ENCODE peak calls at places on chromosomes 5 and 9, in ten cellular contexts. One of them, this sample, is unnamed.

GRCh38 chr5:143968071-143968878 is 156.3 kb downstream of the HMHB1 start:
- DNase-seq in GM06990: no peak
- DNase-seq in Calu3: peak
- DNase-seq in stimulated activated naive CD8-positive, alpha-beta T cell treated with anti-CD3 and anti-CD28 coated beads, Interleukin-15, Interleukin-2, amounts not matched to agents 100 U/mL and 50 U/mL, for 24 hours: no peak
- DNase-seq in SK-N-SH: peak
- DNase-seq in WTC11: no peak
- DNase-seq in nucleus accumbens: no peak
- DNase-seq in putamen: peak
- DNase-seq in WERI-Rb-1: no peak
- DNase-seq in gastrocnemius medialis: no peak
- DNase-seq in this sample: peak

GRCh38 chr9:97696025-97696822 is 916 bp downstream of the XPA start:
- DNase-seq in Calu3: no peak
- DNase-seq in GM06990: no peak
- DNase-seq in putamen: peak
- DNase-seq in SK-N-SH: no peak
- DNase-seq in gastrocnemius medialis: no peak
- DNase-seq in stimulated activated naive CD8-positive, alpha-beta T cell treated with anti-CD3 and anti-CD28 coated beads, Interleukin-15, Interleukin-2, amounts not matched to agents 100 U/mL and 50 U/mL, for 24 hours: no peak
- DNase-seq in WERI-Rb-1: no peak
- DNase-seq in WTC11: no peak
- DNase-seq in nucleus accumbens: no peak
- DNase-seq in this sample: no peak

GRCh38 chr5:150665044-150665443 is 4.0 kb downstream of the MYOZ3 start:
- DNase-seq in stimulated activated naive CD8-positive, alpha-beta T cell treated with anti-CD3 and anti-CD28 coated beads, Interleukin-15, Interleukin-2, amounts not matched to agents 100 U/mL and 50 U/mL, for 24 hours: no peak
- DNase-seq in putamen: no peak
- DNase-seq in SK-N-SH: no peak
- DNase-seq in Calu3: peak
- DNase-seq in WTC11: no peak
- DNase-seq in gastrocnemius medialis: no peak
- DNase-seq in WERI-Rb-1: no peak
- DNase-seq in nucleus accumbens: no peak
- DNase-seq in GM06990: no peak
- DNase-seq in this sample: no peak

GRCh38 chr5:156402387-156402921 is 75.5 kb downstream of the SGCD start:
- DNase-seq in WERI-Rb-1: no peak
- DNase-seq in Calu3: no peak
- DNase-seq in gastrocnemius medialis: peak
- DNase-seq in putamen: peak
- DNase-seq in nucleus accumbens: no peak
- DNase-seq in stimulated activated naive CD8-positive, alpha-beta T cell treated with anti-CD3 and anti-CD28 coated beads, Interleukin-15, Interleukin-2, amounts not matched to agents 100 U/mL and 50 U/mL, for 24 hours: peak
- DNase-seq in GM06990: peak
- DNase-seq in SK-N-SH: no peak
- DNase-seq in WTC11: peak
- DNase-seq in this sample: no peak

GRCh38 chr5:72283358-72283757 is 36.7 kb downstream of the MRPS27 start:
- DNase-seq in nucleus accumbens: no peak
- DNase-seq in gastrocnemius medialis: no peak
- DNase-seq in GM06990: no peak
- DNase-seq in stimulated activated naive CD8-positive, alpha-beta T cell treated with anti-CD3 and anti-CD28 coated beads, Interleukin-15, Interleukin-2, amounts not matched to agents 100 U/mL and 50 U/mL, for 24 hours: no peak
- DNase-seq in SK-N-SH: peak
- DNase-seq in WERI-Rb-1: no peak
- DNase-seq in WTC11: no peak
- DNase-seq in Calu3: no peak
- DNase-seq in putamen: no peak
- DNase-seq in this sample: no peak

GRCh38 chr9:85248514-85249312 is 493.0 kb downstream of the AGTPBP1 start:
- DNase-seq in GM06990: no peak
- DNase-seq in SK-N-SH: no peak
- DNase-seq in gastrocnemius medialis: no peak
- DNase-seq in nucleus accumbens: no peak
- DNase-seq in stimulated activated naive CD8-positive, alpha-beta T cell treated with anti-CD3 and anti-CD28 coated beads, Interleukin-15, Interleukin-2, amounts not matched to agents 100 U/mL and 50 U/mL, for 24 hours: no peak
- DNase-seq in putamen: no peak
- DNase-seq in Calu3: no peak
- DNase-seq in WERI-Rb-1: no peak
- DNase-seq in WTC11: no peak
- DNase-seq in this sample: no peak

GRCh38 chr5:107284822-107285510 is 385.8 kb downstream of the EFNA5 start:
- DNase-seq in WTC11: no peak
- DNase-seq in GM06990: no peak
- DNase-seq in stimulated activated naive CD8-positive, alpha-beta T cell treated with anti-CD3 and anti-CD28 coated beads, Interleukin-15, Interleukin-2, amounts not matched to agents 100 U/mL and 50 U/mL, for 24 hours: no peak
- DNase-seq in nucleus accumbens: no peak
- DNase-seq in Calu3: peak
- DNase-seq in gastrocnemius medialis: no peak
- DNase-seq in putamen: no peak
- DNase-seq in SK-N-SH: no peak
- DNase-seq in WERI-Rb-1: no peak
- DNase-seq in this sample: no peak

GRCh38 chr5:106121972-106122605 is 1548.6 kb downstream of the EFNA5 start:
- DNase-seq in SK-N-SH: peak
- DNase-seq in Calu3: peak
- DNase-seq in gastrocnemius medialis: no peak
- DNase-seq in putamen: no peak
- DNase-seq in stimulated activated naive CD8-positive, alpha-beta T cell treated with anti-CD3 and anti-CD28 coated beads, Interleukin-15, Interleukin-2, amounts not matched to agents 100 U/mL and 50 U/mL, for 24 hours: peak
- DNase-seq in nucleus accumbens: no peak
- DNase-seq in WERI-Rb-1: peak
- DNase-seq in GM06990: peak
- DNase-seq in WTC11: peak
- DNase-seq in this sample: peak

GRCh38 chr5:53113947-53114346 is 4.4 kb upstream of the MOCS2 start:
- DNase-seq in gastrocnemius medialis: no peak
- DNase-seq in Calu3: no peak
- DNase-seq in SK-N-SH: no peak
- DNase-seq in nucleus accumbens: no peak
- DNase-seq in stimulated activated naive CD8-positive, alpha-beta T cell treated with anti-CD3 and anti-CD28 coated beads, Interleukin-15, Interleukin-2, amounts not matched to agents 100 U/mL and 50 U/mL, for 24 hours: no peak
- DNase-seq in WERI-Rb-1: no peak
- DNase-seq in GM06990: no peak
- DNase-seq in WTC11: no peak
- DNase-seq in putamen: no peak
- DNase-seq in this sample: no peak

GRCh38 chr5:150782850-150783249 is 4.3 kb downstream of the SMIM3 start:
- DNase-seq in GM06990: no peak
- DNase-seq in WTC11: no peak
- DNase-seq in stimulated activated naive CD8-positive, alpha-beta T cell treated with anti-CD3 and anti-CD28 coated beads, Interleukin-15, Interleukin-2, amounts not matched to agents 100 U/mL and 50 U/mL, for 24 hours: no peak
- DNase-seq in WERI-Rb-1: no peak
- DNase-seq in SK-N-SH: no peak
- DNase-seq in gastrocnemius medialis: no peak
- DNase-seq in Calu3: no peak
- DNase-seq in nucleus accumbens: no peak
- DNase-seq in putamen: no peak
- DNase-seq in this sample: no peak

GRCh38 chr5:83745821-83746220 is 25.2 kb upstream of the HAPLN1 start:
- DNase-seq in WTC11: no peak
- DNase-seq in SK-N-SH: no peak
- DNase-seq in gastrocnemius medialis: no peak
- DNase-seq in GM06990: no peak
- DNase-seq in stimulated activated naive CD8-positive, alpha-beta T cell treated with anti-CD3 and anti-CD28 coated beads, Interleukin-15, Interleukin-2, amounts not matched to agents 100 U/mL and 50 U/mL, for 24 hours: no peak
- DNase-seq in nucleus accumbens: no peak
- DNase-seq in Calu3: no peak
- DNase-seq in putamen: no peak
- DNase-seq in WERI-Rb-1: no peak
- DNase-seq in this sample: no peak

GRCh38 chr9:71608825-71609452 is 159.4 kb downstream of the CEMIP2 start:
- DNase-seq in SK-N-SH: no peak
- DNase-seq in stimulated activated naive CD8-positive, alpha-beta T cell treated with anti-CD3 and anti-CD28 coated beads, Interleukin-15, Interleukin-2, amounts not matched to agents 100 U/mL and 50 U/mL, for 24 hours: no peak
- DNase-seq in WERI-Rb-1: no peak
- DNase-seq in gastrocnemius medialis: no peak
- DNase-seq in WTC11: peak
- DNase-seq in GM06990: no peak
- DNase-seq in putamen: no peak
- DNase-seq in Calu3: peak
- DNase-seq in nucleus accumbens: no peak
- DNase-seq in this sample: no peak

GRCh38 chr9:136571525-136571924 is 25.7 kb upstream of the NOTCH1 start:
- DNase-seq in Calu3: no peak
- DNase-seq in WERI-Rb-1: no peak
- DNase-seq in stimulated activated naive CD8-positive, alpha-beta T cell treated with anti-CD3 and anti-CD28 coated beads, Interleukin-15, Interleukin-2, amounts not matched to agents 100 U/mL and 50 U/mL, for 24 hours: no peak
- DNase-seq in SK-N-SH: no peak
- DNase-seq in WTC11: no peak
- DNase-seq in nucleus accumbens: no peak
- DNase-seq in gastrocnemius medialis: no peak
- DNase-seq in GM06990: no peak
- DNase-seq in putamen: no peak
- DNase-seq in this sample: no peak

GRCh38 chr5:100609594-100609993 is 74.4 kb downstream of the FAM174A start:
- DNase-seq in Calu3: no peak
- DNase-seq in nucleus accumbens: no peak
- DNase-seq in stimulated activated naive CD8-positive, alpha-beta T cell treated with anti-CD3 and anti-CD28 coated beads, Interleukin-15, Interleukin-2, amounts not matched to agents 100 U/mL and 50 U/mL, for 24 hours: no peak
- DNase-seq in SK-N-SH: no peak
- DNase-seq in WERI-Rb-1: no peak
- DNase-seq in putamen: no peak
- DNase-seq in GM06990: no peak
- DNase-seq in gastrocnemius medialis: no peak
- DNase-seq in WTC11: no peak
- DNase-seq in this sample: no peak

GRCh38 chr9:89808801-89809200 is 204.0 kb downstream of the GADD45G start:
- DNase-seq in Calu3: no peak
- DNase-seq in nucleus accumbens: no peak
- DNase-seq in gastrocnemius medialis: no peak
- DNase-seq in putamen: no peak
- DNase-seq in GM06990: no peak
- DNase-seq in WTC11: no peak
- DNase-seq in SK-N-SH: no peak
- DNase-seq in WERI-Rb-1: no peak
- DNase-seq in stimulated activated naive CD8-positive, alpha-beta T cell treated with anti-CD3 and anti-CD28 coated beads, Interleukin-15, Interleukin-2, amounts not matched to agents 100 U/mL and 50 U/mL, for 24 hours: no peak
- DNase-seq in this sample: no peak

GRCh38 chr5:1735320-1735970 is 64.2 kb downstream of the MRPL36 start:
- DNase-seq in GM06990: no peak
- DNase-seq in Calu3: no peak
- DNase-seq in WTC11: no peak
- DNase-seq in nucleus accumbens: no peak
- DNase-seq in putamen: no peak
- DNase-seq in gastrocnemius medialis: peak
- DNase-seq in SK-N-SH: no peak
- DNase-seq in stimulated activated naive CD8-positive, alpha-beta T cell treated with anti-CD3 and anti-CD28 coated beads, Interleukin-15, Interleukin-2, amounts not matched to agents 100 U/mL and 50 U/mL, for 24 hours: no peak
- DNase-seq in WERI-Rb-1: peak
- DNase-seq in this sample: peak

This sample was measured in D341Med.